ENCODE peak calls at places on chromosome 6, in five cellular contexts. M is stimulated activated CD4-positive, alpha-beta T cell treated with anti-CD3 and anti-CD28 coated beads, Interleukin-2, amount 100 ng/mL, for 4 hours; Y is neuronal stem cell; B is midbrain; A is Panc1. R is an unnamed sample.

GRCh38 chr6:168049681-168050224 is 29.3 kb downstream of the FRMD1 start:
- DNase-seq in M (no peak), Y (no peak), B (no peak), A (no peak), R (no peak)

GRCh38 chr6:152981989-152982767 is 663 bp downstream of the FBXO5 start:
- DNase-seq in M (no peak), Y (no peak), B (no peak), A (no peak), R (no peak)

GRCh38 chr6:136923116-136923953 is 1.2 kb downstream of the SLC35D3 start:
- DNase-seq in M (no peak), Y (no peak), B (no peak), A (no peak), R (no peak)

GRCh38 chr6:6331393-6331792 is 10.9 kb upstream of the F13A1 start:
- DNase-seq in M (no peak), Y (no peak), B (no peak), A (no peak), R (no peak)

GRCh38 chr6:169779896-169780295 is 28.5 kb downstream of the ERMARD start:
- DNase-seq in M (no peak), Y (no peak), B (no peak), A (no peak), R (no peak)

GRCh38 chr6:20348091-20348490 is 53.6 kb upstream of the E2F3 start:
- DNase-seq in M (no peak), Y (no peak), B (no peak), A (no peak), R (no peak)

GRCh38 chr6:71510057-71510713 is 221.6 kb downstream of the OGFRL1 start:
- DNase-seq in M (no peak), Y (peak; percentile 17), B (peak; percentile 62), A (no peak), R (peak; percentile 17)

GRCh38 chr6:26195924-26196845 is 109.0 kb downstream of the HFE start:
- DNase-seq in M (no peak), Y (no peak), B (no peak), A (no peak), R (no peak)

GRCh38 chr6:57342148-57342669 is 24.8 kb downstream of the PRIM2 start:
- DNase-seq in M (no peak), Y (no peak), B (no peak), A (no peak), R (no peak)

GRCh38 chr6:169370054-169370453 is 116.4 kb upstream of the THBS2 start:
- DNase-seq in M (no peak), Y (no peak), B (no peak), A (no peak), R (no peak)

GRCh38 chr6:154615483-154616025 is 105.1 kb upstream of the CNKSR3 start:
- DNase-seq in M (no peak), Y (no peak), B (no peak), A (peak; percentile 33), R (no peak)

GRCh38 chr6:129314575-129314974 is 395.4 kb downstream of the ARHGAP18 start:
- DNase-seq in M (no peak), Y (no peak), B (peak; percentile 14), A (no peak), R (no peak)

GRCh38 chr6:30700340-30700739 is 9.6 kb upstream of the NRM start:
- DNase-seq in M (no peak), Y (no peak), B (no peak), A (no peak), R (no peak)

GRCh38 chr6:108106261-108106660 is 31.7 kb upstream of the OSTM1 start:
- DNase-seq in M (no peak), Y (no peak), B (no peak), A (no peak), R (no peak)

GRCh38 chr6:52157301-52157930 is 28.8 kb upstream of the IL17A start:
- DNase-seq in M (no peak), Y (no peak), B (no peak), A (no peak), R (no peak)

GRCh38 chr6:79525272-79526100 is 11.7 kb downstream of the LCA5 start:
- DNase-seq in M (no peak), Y (no peak), B (no peak), A (no peak), R (no peak)

GRCh38 chr6:140602431-140602836 is 1228.0 kb upstream of the CITED2 start:
- DNase-seq in M (no peak), Y (no peak), B (no peak), A (no peak), R (no peak)

GRCh38 chr6:100833972-100834574 is 47.1 kb downstream of the ASCC3 start:
- DNase-seq in M (no peak), Y (no peak), B (no peak), A (no peak), R (no peak)

GRCh38 chr6:38543022-38543421 is 96.7 kb downstream of the BTBD9 start:
- DNase-seq in M (no peak), Y (no peak), B (no peak), A (no peak), R (no peak)

GRCh38 chr6:168785720-168786511 is 344.9 kb downstream of the SMOC2 start:
- DNase-seq in M (no peak), Y (no peak), B (no peak), A (no peak), R (no peak)

GRCh38 chr6:77883849-77884248 is 231.0 kb downstream of the MEI4 start:
- DNase-seq in M (no peak), Y (no peak), B (no peak), A (no peak), R (no peak)

GRCh38 chr6:146914563-146915483 is 289.4 kb upstream of the STXBP5 start:
- DNase-seq in M (no peak), Y (no peak), B (no peak), A (peak; percentile 96), R (no peak)

GRCh38 chr6:101402618-101403002 is 9.1 kb downstream of the GRIK2 start:
- DNase-seq in M (no peak), Y (peak; percentile 67), B (peak; percentile 19), A (no peak), R (no peak)

GRCh38 chr6:77353129-77353528 is 110.2 kb downstream of the HTR1B start:
- DNase-seq in M (no peak), Y (no peak), B (no peak), A (no peak), R (no peak)

GRCh38 chr6:12312736-12313135 is 22.6 kb downstream of the EDN1 start:
- DNase-seq in M (no peak), Y (no peak), B (no peak), A (no peak), R (no peak)

GRCh38 chr6:121651420-121651819 is 216.0 kb downstream of the GJA1 start:
- DNase-seq in M (no peak), Y (no peak), B (no peak), A (no peak), R (no peak)

GRCh38 chr6:87660226-87660886 is 41.7 kb downstream of the AKIRIN2 start:
- DNase-seq in M (no peak), Y (no peak), B (no peak), A (no peak), R (no peak)

GRCh38 chr6:12037803-12038202 is 25.7 kb downstream of the HIVEP1 start:
- DNase-seq in M (no peak), Y (no peak), B (no peak), A (no peak), R (no peak)

GRCh38 chr6:33249732-33250625 is 21.7 kb downstream of the VPS52 start:
- DNase-seq in M (no peak), Y (no peak), B (no peak), A (no peak), R (no peak)

GRCh38 chr6:161736796-161737292 is 463.0 kb upstream of the AGPAT4 start:
- DNase-seq in M (no peak), Y (no peak), B (no peak), A (no peak), R (no peak)

GRCh38 chr6:170210026-170210390 is 80.9 kb downstream of the DLL1 start:
- DNase-seq in M (no peak), Y (no peak), B (no peak), A (no peak), R (no peak)

GRCh38 chr6:80438728-80439127 is 332.3 kb downstream of the BCKDHB start:
- DNase-seq in M (no peak), Y (peak; percentile 43), B (no peak), A (no peak), R (no peak)

GRCh38 chr6:130293800-130294199 is 71.0 kb upstream of the SAMD3 start:
- DNase-seq in M (peak; percentile 16), Y (peak; percentile 31), B (no peak), A (peak; percentile 24), R (peak; percentile 71)

GRCh38 chr6:75849329-75850025 is 100.4 kb downstream of the MYO6 start:
- DNase-seq in M (no peak), Y (no peak), B (no peak), A (no peak), R (no peak)

GRCh38 chr6:90216081-90216977 is 80.3 kb downstream of the BACH2 start:
- DNase-seq in M (no peak), Y (peak; percentile 37), B (peak; percentile 7), A (no peak), R (no peak)

GRCh38 chr6:146893690-146894089 is 294.9 kb downstream of the ADGB start:
- DNase-seq in M (no peak), Y (no peak), B (no peak), A (no peak), R (no peak)

GRCh38 chr6:21133902-21134301 is 459.6 kb upstream of the SOX4 start:
- DNase-seq in M (no peak), Y (peak; percentile 23), B (no peak), A (no peak), R (no peak)

R was measured in iPS DF 19.7.